ENCODE peak calls at places on chromosomes 12 and 14, in six cellular contexts. P, H, N, X, J and Y are unnamed samples. For H3K4me1, the result is how much of the 10 kb centered on the place peaks cover.

GRCh38 chr12:58897969-58898368 is 22.3 kb downstream of the LRIG3 start:
- DNase-seq in J (no peak), H (no peak), P (no peak), X (no peak), N (no peak), Y (no peak)

GRCh38 chr12:124567035-124567672 is at the start of gene NCOR2:
- DNase-seq in X (no peak), H (no peak), P (no peak), N (peak), J (peak), Y (peak)

GRCh38 chr12:115984607-115985006 is 292.9 kb downstream of the MED13L start:
- DNase-seq in X (no peak), H (no peak), N (no peak), P (no peak), J (no peak), Y (no peak)

GRCh38 chr12:116480210-116480818 is 78.9 kb upstream of the MAP1LC3B2 start:
- DNase-seq in P (no peak), N (no peak), X (no peak), H (no peak), J (no peak), Y (no peak)

GRCh38 chr12:38664661-38665269 is 240.6 kb downstream of the CPNE8 start:
- DNase-seq in H (no peak), X (peak), P (peak), J (peak), N (peak), Y (peak)

GRCh38 chr12:87995581-87996178 is 33.5 kb downstream of the C12orf50 start:
- DNase-seq in X (peak), N (peak), P (peak), J (peak), H (peak), Y (peak)

GRCh38 chr12:3533703-3534386 is 42.8 kb downstream of the PRMT8 start:
- DNase-seq in P (no peak), N (peak), H (no peak), J (peak), X (no peak), Y (peak)

GRCh38 chr14:38039526-38039925 is 168.2 kb upstream of the SSTR1 start:
- DNase-seq in N (no peak), J (peak), H (peak), P (no peak), X (no peak), Y (peak)

GRCh38 chr12:124727244-124727673 is 136.4 kb downstream of the SCARB1 start:
- DNase-seq in N (no peak), J (peak), H (no peak), P (peak), X (peak), Y (peak)

GRCh38 chr14:64891173-64891838 is 11.6 kb upstream of the SPTB start:
- DNase-seq in H (no peak), X (no peak), N (no peak), P (no peak), J (no peak), Y (no peak)

GRCh38 chr14:68662395-68662794 is 130.5 kb downstream of the ZFP36L1 start:
- DNase-seq in X (no peak), H (peak), P (no peak), J (peak), N (no peak), Y (no peak)

GRCh38 chr14:87503711-87504110 is 489.3 kb downstream of the GALC start:
- DNase-seq in P (no peak), X (no peak), H (no peak), J (no peak), N (no peak), Y (no peak)

GRCh38 chr12:1829306-1829900 is 9.0 kb downstream of the LRTM2 start:
- DNase-seq in P (no peak), H (no peak), N (no peak), X (no peak), J (no peak), Y (no peak)
- H3K9ac ChIP-seq in P (no peak), H (no peak), N (no peak), X (no peak), J (no peak), Y (no peak)

GRCh38 chr12:113098428-113099028 is 37.0 kb downstream of the RASAL1 start:
- DNase-seq in N (peak), P (peak), H (peak), J (peak), X (peak), Y (peak)
- H3K27ac ChIP-seq in N (no peak), P (peak), H (no peak), J (no peak), X (no peak), Y (peak)

GRCh38 chr14:75277796-75278421 is 719 bp upstream of the FOS start:
- DNase-seq in X (no peak), J (no peak), N (no peak), H (peak), P (no peak), Y (no peak)
- H3K4me1 ChIP-seq in X (under half), J (under half), N (under half), H (under half), P (under half), Y (under half)

GRCh38 chr14:81534510-81535074 is 939 bp upstream of the SEL1L start:
- DNase-seq in P (no peak), J (no peak), X (peak), N (no peak), H (no peak), Y (no peak)

GRCh38 chr14:81535399-81536124 is 1.9 kb upstream of the SEL1L start:
- DNase-seq in J (no peak), H (no peak), N (no peak), X (no peak), P (no peak), Y (no peak)

GRCh38 chr14:81533212-81533535 is 479 bp downstream of the SEL1L start:
- DNase-seq in N (no peak), J (no peak), X (no peak), H (no peak), P (no peak), Y (no peak)

GRCh38 chr14:81536125-81536771 is 2.6 kb upstream of the SEL1L start:
- DNase-seq in J (no peak), H (no peak), P (no peak), N (no peak), X (no peak), Y (no peak)

GRCh38 chr14:81533536-81534343 is at the start of gene SEL1L:
- DNase-seq in N (peak), P (peak), X (peak), H (peak), J (peak), Y (peak)
- H3K9ac ChIP-seq in N (peak), P (peak), X (peak), H (peak), J (peak), Y (peak)

GRCh38 chr12:13288937-13289643 is 92.6 kb downstream of the EMP1 start:
- DNase-seq in H (no peak), X (no peak), N (no peak), J (peak), P (no peak), Y (no peak)
- H3K27ac ChIP-seq in H (no peak), X (no peak), N (no peak), J (no peak), P (no peak), Y (no peak)

GRCh38 chr12:89499857-89500256 is 24.7 kb downstream of the GALNT4 start:
- DNase-seq in P (no peak), H (no peak), N (no peak), J (no peak), X (no peak), Y (no peak)

GRCh38 chr12:89497005-89497404 is 27.6 kb downstream of the GALNT4 start:
- DNase-seq in H (peak), N (no peak), X (no peak), P (no peak), J (no peak), Y (no peak)

GRCh38 chr12:89493650-89494302 is 30.8 kb downstream of the GALNT4 start:
- DNase-seq in N (no peak), P (no peak), X (no peak), J (no peak), H (no peak), Y (no peak)

GRCh38 chr12:89494411-89495231 is 30.0 kb downstream of the GALNT4 start:
- DNase-seq in J (peak), X (no peak), N (no peak), P (no peak), H (peak), Y (no peak)

GRCh38 chr12:89497467-89497866 is 27.1 kb downstream of the GALNT4 start:
- DNase-seq in H (peak), P (no peak), N (no peak), X (no peak), J (no peak), Y (no peak)
- H3K4me1 ChIP-seq in H (under half), P (under half), N (under half), X (under half), J (under half), Y (under half)

DNA sequence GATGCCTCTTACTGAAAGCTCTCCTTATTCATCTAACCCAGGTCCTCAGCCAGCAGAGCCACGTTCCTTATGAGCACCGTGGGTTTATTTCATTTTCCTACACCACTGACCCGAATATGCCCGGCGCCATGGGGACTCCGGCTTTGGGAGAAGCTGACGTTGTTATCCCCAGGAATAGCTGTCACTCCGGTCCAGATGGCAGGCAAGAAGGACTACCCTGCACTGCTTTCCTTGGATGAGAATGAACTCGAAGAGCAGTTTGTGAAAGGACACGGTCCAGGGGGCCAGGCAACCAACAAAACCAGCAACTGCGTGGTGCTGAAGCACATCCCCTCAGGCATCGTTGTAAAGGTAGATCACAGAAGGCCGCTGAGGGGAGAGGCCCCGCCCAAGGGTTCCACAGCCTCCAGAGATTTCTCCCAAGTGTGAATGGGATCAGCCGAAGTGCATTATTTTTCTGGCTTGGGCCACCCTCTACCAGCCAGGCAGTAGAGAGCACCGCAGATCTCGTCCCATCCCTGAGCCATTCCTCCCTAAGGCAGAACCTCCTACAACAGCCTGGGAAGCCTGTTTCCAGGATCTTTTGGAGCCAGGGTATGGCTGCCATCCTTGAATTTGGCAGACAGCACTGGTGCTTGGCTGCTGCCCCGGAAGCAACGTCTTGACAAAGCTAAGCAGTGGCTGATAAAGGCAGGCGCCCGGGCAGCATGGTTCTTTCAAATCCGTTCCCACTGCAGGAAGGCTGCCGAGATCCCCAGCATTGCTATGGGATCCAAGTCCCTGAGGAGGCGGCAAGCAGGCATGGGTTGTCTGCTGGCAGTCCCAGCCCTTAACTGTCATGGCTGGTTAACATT is 17.8 kb downstream of the CDK2AP1 start:
- DNase-seq in H (no peak), J (no peak), X (no peak), N (no peak), P (no peak), Y (no peak)
- H3K9ac ChIP-seq in H (no peak), J (no peak), X (no peak), N (no peak), P (no peak), Y (no peak)